ENCODE peak calls at places on chromosomes 2 and 18, in five cellular contexts. F is GM20000, E is hepatocyte, R is neural progenitor cell, D is IMR-90. A is an unnamed sample.

GRCh38 chr2:19332503-19332902 is 25.9 kb downstream of the OSR1 start:
- DNase-seq in F (no peak), E (no peak), R (no peak), D (no peak), A (no peak)

GRCh38 chr2:170143045-170143717 is 34.8 kb upstream of the MYO3B start:
- DNase-seq in F (no peak), E (no peak), R (no peak), D (no peak), A (no peak)

GRCh38 chr2:69659349-69659748 is 15.8 kb upstream of the AAK1 start:
- DNase-seq in F (no peak), E (no peak), R (no peak), D (no peak), A (no peak)

GRCh38 chr18:9545029-9545428 is 69.3 kb downstream of the PPP4R1 start:
- DNase-seq in F (no peak), E (no peak), R (no peak), D (no peak), A (no peak)

GRCh38 chr2:58514252-58514651 is 273.1 kb upstream of the FANCL start:
- DNase-seq in F (no peak), E (no peak), R (no peak), D (no peak), A (no peak)

GRCh38 chr2:104213758-104214157 is 640.2 kb upstream of the POU3F3 start:
- DNase-seq in F (no peak), E (no peak), R (peak; percentile 51), D (no peak), A (peak; percentile 46)

GRCh38 chr2:219476605-219477578 is 21.8 kb upstream of the GMPPA start:
- DNase-seq in F (no peak), E (no peak), R (peak; percentile 85), D (no peak), A (peak; percentile 96)

GRCh38 chr2:127659408-127660290 is 13.7 kb downstream of the GPR17 start:
- DNase-seq in F (no peak), E (no peak), R (no peak), D (no peak), A (no peak)

GRCh38 chr2:199704358-199705238 is 146.4 kb downstream of the FTCDNL1 start:
- DNase-seq in F (peak; percentile 36), E (peak; percentile 44), R (peak; percentile 51), D (peak; percentile 24), A (peak; percentile 79)

GRCh38 chr2:74481961-74482800 is 617 bp downstream of the CCDC142 start:
- DNase-seq in F (peak; percentile 66), E (peak; percentile 54), R (peak; percentile 74), D (no peak), A (peak; percentile 61)

GRCh38 chr18:77044866-77045664 is 87.5 kb downstream of the MBP start:
- DNase-seq in F (no peak), E (no peak), R (no peak), D (no peak), A (no peak)

GRCh38 chr2:168928113-168928823 is 27.2 kb downstream of the G6PC2 start:
- DNase-seq in F (no peak), E (no peak), R (no peak), D (no peak), A (no peak)

GRCh38 chr2:4445821-4446220 is 742.4 kb downstream of the DCDC2C start:
- DNase-seq in F (no peak), E (no peak), R (no peak), D (no peak), A (no peak)

GRCh38 chr18:51666717-51667320 is 469.3 kb upstream of the MEX3C start:
- DNase-seq in F (no peak), E (peak; percentile 70), R (peak; percentile 61), D (no peak), A (no peak)

GRCh38 chr2:215736653-215737290 is 276.6 kb downstream of the MREG start:
- DNase-seq in F (no peak), E (no peak), R (peak; percentile 22), D (peak; percentile 85), A (peak; percentile 67)

GRCh38 chr2:65349863-65350262 is 82.5 kb downstream of the SPRED2 start:
- DNase-seq in F (no peak), E (peak; percentile 72), R (peak; percentile 43), D (peak; percentile 86), A (no peak)

GRCh38 chr2:121790276-121790956 is 35.0 kb downstream of the TSN start:
- DNase-seq in F (no peak), E (peak; percentile 73), R (no peak), D (peak; percentile 92), A (peak; percentile 70)

GRCh38 chr2:24832526-24832925 is 39.3 kb downstream of the CENPO start:
- DNase-seq in F (no peak), E (no peak), R (peak; percentile 23), D (no peak), A (no peak)

GRCh38 chr2:241279413-241279812 is 36.1 kb downstream of the HDLBP start:
- DNase-seq in F (no peak), E (no peak), R (no peak), D (peak; percentile 33), A (no peak)

GRCh38 chr2:127175406-127175805 is 44.7 kb downstream of the CYP27C1 start:
- DNase-seq in F (no peak), E (peak; percentile 72), R (no peak), D (peak; percentile 33), A (peak; percentile 33)

DNA sequence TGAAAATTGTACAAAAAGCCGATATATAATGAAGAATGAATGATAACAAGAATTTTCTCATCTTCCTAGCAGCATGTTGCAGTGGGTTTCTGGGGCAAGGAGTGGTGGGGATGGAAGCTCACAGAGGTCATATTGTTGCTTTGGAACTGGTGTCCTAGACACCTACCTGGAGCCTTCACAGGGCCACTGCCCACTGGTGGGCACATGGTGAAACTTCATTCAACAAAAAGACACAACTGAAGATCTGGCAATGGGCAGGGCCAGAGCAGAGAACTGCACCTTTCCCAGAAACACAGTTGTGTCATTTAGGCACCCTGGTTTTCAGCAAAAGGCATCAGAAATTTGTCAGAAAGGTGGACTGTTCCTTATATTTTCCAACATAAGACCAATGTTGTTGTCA is 115.3 kb downstream of the FHOD3 start:
- DNase-seq in F (peak; percentile 10), E (peak; percentile 28), R (peak; percentile 36), D (no peak), A (peak; percentile 77)
- TF ChIP-seq CTCF in F (no peak), E (peak; percentile 25), R (peak; percentile 53), D (peak; percentile 32), A (peak; percentile 76)

GRCh38 chr2:72988041-72988440 is 70.7 kb downstream of the EMX1 start:
- DNase-seq in F (no peak), E (no peak), R (no peak), D (no peak), A (no peak)
- TF ChIP-seq CTCF in F (no peak), E (no peak), R (no peak), D (no peak), A (no peak)

GRCh38 chr18:72086421-72086820 is 457.7 kb downstream of the CBLN2 start:
- DNase-seq in F (no peak), E (peak; percentile 52), R (peak; percentile 46), D (no peak), A (no peak)

GRCh38 chr18:72089432-72089831 is 454.7 kb downstream of the CBLN2 start:
- DNase-seq in F (no peak), E (no peak), R (no peak), D (no peak), A (no peak)

GRCh38 chr18:72091369-72091768 is 452.8 kb downstream of the CBLN2 start:
- DNase-seq in F (no peak), E (no peak), R (no peak), D (no peak), A (peak; percentile 49)
- TF ChIP-seq CTCF in F (no peak), E (no peak), R (no peak), D (no peak), A (no peak)

GRCh38 chr18:54232485-54233227 is 8.2 kb upstream of the MBD2 start:
- DNase-seq in F (no peak), E (no peak), R (peak; percentile 40), D (no peak), A (peak; percentile 58)
- TF ChIP-seq CTCF in F (no peak), E (no peak), R (peak; percentile 29), D (no peak), A (peak; percentile 57)

DNA sequence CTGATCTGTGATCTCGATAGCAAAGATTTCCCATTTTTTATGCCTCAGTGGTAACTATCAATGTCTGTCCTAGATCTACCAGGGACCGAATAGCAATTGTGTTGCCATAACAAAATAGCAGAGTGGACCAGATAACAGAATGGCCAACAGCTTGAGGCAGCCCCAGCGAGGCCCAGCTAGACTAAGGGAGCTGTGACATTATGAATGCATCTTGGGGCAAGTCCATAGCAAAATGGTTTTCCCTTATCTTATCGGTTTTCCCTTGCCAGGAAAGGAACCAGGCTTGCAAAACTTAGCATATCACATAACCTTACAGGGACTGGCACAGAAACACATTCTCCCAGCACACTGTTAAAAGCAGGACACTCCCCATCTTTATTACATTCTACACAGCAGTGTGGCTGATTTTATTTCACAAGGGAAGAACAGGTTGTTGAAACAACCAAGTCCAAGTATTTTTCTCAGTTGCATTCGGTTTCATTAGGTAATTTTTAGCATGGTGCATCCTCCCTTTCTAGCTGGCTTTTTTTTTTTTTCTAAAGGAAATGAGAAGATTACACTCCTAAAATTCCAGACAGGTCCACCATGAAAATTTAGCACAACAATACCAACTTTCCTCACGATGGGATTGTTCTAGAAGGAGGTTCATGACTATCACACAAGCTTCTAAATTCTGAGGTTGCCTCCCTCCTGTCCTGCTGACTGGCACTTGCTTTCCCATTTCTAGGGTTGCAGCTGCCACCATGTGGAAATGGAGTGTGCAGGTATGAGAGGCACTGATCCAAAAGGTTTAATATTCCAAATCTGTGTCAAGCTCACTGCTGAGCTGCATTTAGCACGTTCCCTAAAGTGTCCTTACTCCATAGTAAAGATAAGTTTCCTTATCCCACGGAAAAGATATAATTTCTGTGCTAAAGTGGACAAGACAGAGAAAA is 97.0 kb upstream of the SLC35G4 start:
- DNase-seq in F (no peak), E (no peak), R (peak; percentile 9), D (no peak), A (no peak)
- TF ChIP-seq CTCF in F (no peak), E (peak; percentile 31), R (peak; percentile 41), D (peak; percentile 22), A (peak; percentile 46)

GRCh38 chr18:5425721-5426120 is 118.1 kb downstream of the EPB41L3 start:
- DNase-seq in F (no peak), E (no peak), R (no peak), D (no peak), A (no peak)

GRCh38 chr18:5421981-5422380 is 121.8 kb downstream of the EPB41L3 start:
- DNase-seq in F (no peak), E (no peak), R (no peak), D (no peak), A (no peak)

GRCh38 chr18:5422626-5423025 is 121.2 kb downstream of the EPB41L3 start:
- DNase-seq in F (no peak), E (no peak), R (no peak), D (no peak), A (no peak)

GRCh38 chr18:5420909-5421308 is 122.9 kb downstream of the EPB41L3 start:
- DNase-seq in F (no peak), E (no peak), R (no peak), D (no peak), A (no peak)

DNA sequence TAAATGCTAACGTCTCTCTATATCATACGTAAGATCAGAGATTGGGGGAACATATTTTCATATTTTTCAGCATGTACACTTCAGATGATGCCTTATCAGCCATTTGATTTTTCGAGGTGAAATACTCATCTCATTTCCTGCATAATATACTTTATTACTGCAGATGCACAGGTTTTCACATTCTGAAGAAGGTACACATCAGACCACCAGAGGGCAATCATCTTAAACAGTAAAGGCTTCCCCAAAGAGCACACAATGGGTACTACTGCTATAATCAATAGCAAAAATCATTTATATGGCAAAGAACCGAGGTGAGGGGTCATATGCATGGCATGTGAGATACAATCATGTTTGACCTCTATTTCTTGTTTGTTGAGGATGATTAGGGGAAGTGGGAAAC is 118.9 kb downstream of the EPB41L3 start:
- DNase-seq in F (no peak), E (peak; percentile 62), R (peak; percentile 66), D (peak; percentile 65), A (no peak)
- TF ChIP-seq CTCF in F (peak; percentile 19), E (peak; percentile 61), R (peak; percentile 74), D (peak; percentile 52), A (peak; percentile 83)

A was measured in endodermal cell.